ENCODE peak calls at places on chromosomes 13 and 19, in four cellular contexts. One of them, this sample, is unnamed.

GRCh38 chr19:45800009-45800553 is 7.4 kb upstream of the DMWD start:
- DNase-seq in Panc1: no peak
- DNase-seq in HepG2: no peak
- DNase-seq in K562: no peak
- DNase-seq in this sample: no peak

GRCh38 chr13:41145136-41145908 is 12.7 kb upstream of the KBTBD6 start:
- DNase-seq in Panc1: no peak
- DNase-seq in HepG2: no peak
- DNase-seq in K562: no peak
- DNase-seq in this sample: no peak

GRCh38 chr13:99384468-99384867 is 77.3 kb upstream of the GPR183 start:
- DNase-seq in Panc1: no peak
- DNase-seq in HepG2: no peak
- DNase-seq in K562: no peak
- DNase-seq in this sample: no peak

GRCh38 chr13:96824110-96824509 is 170.2 kb downstream of the OXGR1 start:
- DNase-seq in Panc1: no peak
- DNase-seq in HepG2: no peak
- DNase-seq in K562: no peak
- DNase-seq in this sample: no peak

GRCh38 chr19:1169921-1170885 is 3.9 kb downstream of the SBNO2 start:
- DNase-seq in Panc1: no peak
- DNase-seq in HepG2: no peak
- DNase-seq in K562: no peak
- DNase-seq in this sample: no peak

GRCh38 chr13:104648291-104648690 is 1582.1 kb upstream of the SLC10A2 start:
- DNase-seq in Panc1: no peak
- DNase-seq in HepG2: no peak
- DNase-seq in K562: no peak
- DNase-seq in this sample: no peak

GRCh38 chr13:30806784-30807183 is 71.4 kb downstream of the ALOX5AP start:
- DNase-seq in Panc1: no peak
- DNase-seq in HepG2: no peak
- DNase-seq in K562: no peak
- DNase-seq in this sample: no peak

GRCh38 chr13:95457294-95457693 is 95.2 kb upstream of the CLDN10 start:
- DNase-seq in Panc1: no peak
- DNase-seq in HepG2: no peak
- DNase-seq in K562: no peak
- DNase-seq in this sample: no peak

GRCh38 chr13:30276178-30276577 is 31.2 kb downstream of the KATNAL1 start:
- DNase-seq in Panc1: no peak
- DNase-seq in HepG2: no peak
- DNase-seq in K562: no peak
- DNase-seq in this sample: no peak

GRCh38 chr19:11264452-11265176 is 2.3 kb upstream of the DOCK6 start:
- DNase-seq in Panc1: no peak
- DNase-seq in HepG2: peak; percentile 31
- DNase-seq in K562: peak; percentile 31
- DNase-seq in this sample: no peak
- TF ChIP-seq TCF7L2 in Panc1: no peak
- TF ChIP-seq TCF7L2 in HepG2: no peak
- TF ChIP-seq TCF7L2 in K562: no peak
- TF ChIP-seq TCF7L2 in this sample: no peak

GRCh38 chr19:47032171-47032811 is 12.7 kb downstream of the NPAS1 start:
- DNase-seq in Panc1: no peak
- DNase-seq in HepG2: no peak
- DNase-seq in K562: peak; percentile 54
- DNase-seq in this sample: peak; percentile 32
- TF ChIP-seq SIN3A in Panc1: no peak
- TF ChIP-seq SIN3A in HepG2: no peak
- TF ChIP-seq SIN3A in K562: peak; percentile 22
- TF ChIP-seq SIN3A in this sample: no peak

GRCh38 chr13:65724261-65724660 is 1505.9 kb downstream of the PCDH9 start:
- DNase-seq in Panc1: no peak
- DNase-seq in HepG2: no peak
- DNase-seq in K562: no peak
- DNase-seq in this sample: no peak
- TF ChIP-seq TCF7L2 in Panc1: no peak
- TF ChIP-seq TCF7L2 in HepG2: no peak
- TF ChIP-seq TCF7L2 in K562: no peak
- TF ChIP-seq TCF7L2 in this sample: no peak

GRCh38 chr13:59700281-59700680 is 463.4 kb downstream of the DIAPH3 start:
- DNase-seq in Panc1: no peak
- DNase-seq in HepG2: peak; percentile 34
- DNase-seq in K562: no peak
- DNase-seq in this sample: no peak
- TF ChIP-seq SIN3A in Panc1: no peak
- TF ChIP-seq SIN3A in HepG2: no peak
- TF ChIP-seq SIN3A in K562: no peak
- TF ChIP-seq SIN3A in this sample: no peak